ENCODE peak calls at places on chromosomes 12 and 14, in five cellular contexts. L is heart right ventricle; X is stimulated activated CD8-positive, alpha-beta memory T cell treated with anti-CD3 and anti-CD28 coated beads, Interleukin-4, amount 100 ng/mL, for 1 hour; U is T-helper 22 cell; Z is HEK293T. O is an unnamed sample.

GRCh38 chr14:100291305-100292075 is 14.8 kb downstream of the SLC25A29 start:
- DNase-seq in L (no peak), X (no peak), U (no peak), Z (no peak), O (no peak)

GRCh38 chr12:111253213-111253612 is 115.7 kb downstream of the PHETA1 start:
- DNase-seq in L (no peak), X (no peak), U (no peak), Z (no peak), O (no peak)

GRCh38 chr12:109134186-109134917 is 18.0 kb downstream of the ACACB start:
- DNase-seq in L (peak), X (no peak), U (no peak), Z (peak), O (no peak)

GRCh38 chr14:90495357-90496276 is 98.8 kb downstream of the CALM1 start:
- DNase-seq in L (no peak), X (peak), U (no peak), Z (peak), O (no peak)

GRCh38 chr12:131458931-131459575 is 251.8 kb upstream of the SFSWAP start:
- DNase-seq in L (no peak), X (no peak), U (no peak), Z (no peak), O (no peak)

GRCh38 chr14:64875350-64875749 is 4.4 kb downstream of the SPTB start:
- DNase-seq in L (no peak), X (no peak), U (no peak), Z (no peak), O (no peak)

GRCh38 chr12:7060353-7060954 is at the start of gene C1S:
- DNase-seq in L (peak), X (no peak), U (no peak), Z (peak), O (no peak)

GRCh38 chr14:78356406-78356805 is 186.2 kb downstream of the NRXN3 start:
- DNase-seq in L (no peak), X (no peak), U (no peak), Z (no peak), O (no peak)

GRCh38 chr12:78040111-78040510 is 209.4 kb downstream of the NAV3 start:
- DNase-seq in L (no peak), X (no peak), U (no peak), Z (no peak), O (no peak)

GRCh38 chr14:70658899-70659298 is 17.2 kb downstream of the TTC9 start:
- DNase-seq in L (no peak), X (no peak), U (no peak), Z (no peak), O (no peak)